ENCODE peak calls at places on chromosome 9, in nine cellular contexts. M is HL-60, Q is Panc1, U is suprapubic skin, C is prostate gland, T is breast epithelium, N is HepG2, S is spleen, B is transverse colon. Y is an unnamed sample. For H3K27me3, the result is how much of the 10 kb centered on the place peaks cover.

GRCh38 chr9:88766778-88767503 is 224.3 kb upstream of the S1PR3 start:
- DNase-seq in M (no peak), Q (no peak), U (no peak), C (no peak), T (no peak), N (no peak), S (no peak), B (no peak), Y (no peak)

GRCh38 chr9:121813811-121814210 is 162.4 kb downstream of the DAB2IP start:
- DNase-seq in M (no peak), Q (no peak), U (no peak), C (no peak), T (no peak), N (no peak), S (no peak), B (no peak), Y (no peak)

GRCh38 chr9:22354699-22355384 is 91.8 kb upstream of the DMRTA1 start:
- DNase-seq in M (no peak), Q (no peak), U (no peak), C (no peak), T (no peak), N (no peak), S (no peak), B (no peak), Y (no peak)

GRCh38 chr9:6443661-6444060 is 30.7 kb downstream of the UHRF2 start:
- DNase-seq in M (no peak), Q (no peak), U (no peak), C (no peak), T (no peak), N (no peak), S (no peak), B (no peak), Y (no peak)

GRCh38 chr9:112338561-112338960 is 5.1 kb upstream of the PTBP3 start:
- DNase-seq in M (no peak), Q (no peak), U (no peak), C (no peak), T (no peak), N (no peak), S (no peak), B (peak), Y (no peak)

GRCh38 chr9:114153761-114154596 is 1.4 kb upstream of the COL27A1 start:
- DNase-seq in M (no peak), Q (no peak), U (no peak), C (peak), T (no peak), N (peak), S (no peak), B (no peak), Y (no peak)

GRCh38 chr9:129231022-129231739 is 53.1 kb upstream of the IER5L start:
- DNase-seq in M (no peak), Q (no peak), U (no peak), C (no peak), T (no peak), N (no peak), S (peak), B (no peak), Y (no peak)

GRCh38 chr9:104553261-104553660 is 15.7 kb upstream of the OR13C8 start:
- DNase-seq in M (no peak), Q (no peak), U (no peak), C (no peak), T (no peak), N (no peak), S (no peak), B (no peak), Y (no peak)

DNA sequence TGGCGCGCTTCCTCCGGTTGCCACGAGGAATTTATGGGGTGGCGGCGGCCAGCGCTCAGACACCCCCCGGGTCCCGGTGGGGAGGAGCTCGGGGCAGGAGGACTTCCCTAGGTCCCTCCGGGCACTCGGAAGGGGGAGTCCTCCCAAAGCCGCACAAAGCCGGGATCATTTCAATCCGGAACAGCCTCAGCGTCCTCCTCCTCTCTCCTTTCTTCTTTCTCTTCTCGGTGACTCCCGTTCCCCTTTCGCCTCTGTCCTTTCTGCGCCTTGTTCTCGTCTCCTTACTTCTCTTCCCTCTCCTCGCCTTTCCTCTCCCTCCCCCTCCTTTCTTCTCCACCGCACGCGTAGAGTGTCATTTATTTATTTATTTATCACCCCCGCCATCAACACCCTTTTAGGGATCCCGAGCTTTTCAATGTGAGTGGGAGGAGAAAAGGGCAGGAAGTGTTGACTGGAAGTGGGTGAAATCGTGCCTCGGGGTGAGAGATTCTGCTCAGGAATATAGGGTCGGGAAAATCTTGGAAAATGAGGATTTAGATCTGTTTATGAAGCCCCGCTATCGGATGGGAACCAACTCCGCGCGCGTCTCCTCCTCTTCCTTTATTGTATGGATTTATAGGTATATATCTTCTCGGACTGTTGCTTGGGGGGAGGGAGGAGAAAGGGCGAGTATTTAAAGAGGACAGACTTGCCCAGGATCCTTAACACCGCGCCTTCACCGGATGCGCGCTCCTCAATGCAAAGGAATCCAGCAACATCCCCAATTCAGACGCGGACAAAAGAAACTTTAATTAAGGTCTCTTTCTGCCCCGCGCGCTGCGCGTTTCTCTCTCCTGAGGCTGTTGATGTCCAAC is 2.0 kb upstream of the ZNF462 start:
- DNase-seq in M (no peak), Q (no peak), U (no peak), C (peak), T (peak), N (no peak), S (no peak), B (peak), Y (no peak)
- TF ChIP-seq POLR2AphosphoS5 in M (no peak), Q (no peak), U (no peak), C (no peak), T (no peak), N (no peak), S (peak), B (no peak), Y (no peak)

GRCh38 chr9:96888591-96888990 is 34.3 kb upstream of the ZNF782 start:
- DNase-seq in M (no peak), Q (no peak), U (no peak), C (no peak), T (no peak), N (no peak), S (no peak), B (no peak), Y (no peak)
- H3K27me3 ChIP-seq in M (under half), Q (under half), U (under half), C (under half), T (under half), N (under half), S (under half), B (under half), Y (under half)

GRCh38 chr9:80440724-80441123 is 869.0 kb downstream of the TLE4 start:
- DNase-seq in M (no peak), Q (no peak), U (no peak), C (no peak), T (no peak), N (no peak), S (no peak), B (no peak), Y (no peak)
- TF ChIP-seq POLR2AphosphoS5 in M (no peak), Q (no peak), U (no peak), C (no peak), T (no peak), N (no peak), S (no peak), B (no peak), Y (no peak)

DNA sequence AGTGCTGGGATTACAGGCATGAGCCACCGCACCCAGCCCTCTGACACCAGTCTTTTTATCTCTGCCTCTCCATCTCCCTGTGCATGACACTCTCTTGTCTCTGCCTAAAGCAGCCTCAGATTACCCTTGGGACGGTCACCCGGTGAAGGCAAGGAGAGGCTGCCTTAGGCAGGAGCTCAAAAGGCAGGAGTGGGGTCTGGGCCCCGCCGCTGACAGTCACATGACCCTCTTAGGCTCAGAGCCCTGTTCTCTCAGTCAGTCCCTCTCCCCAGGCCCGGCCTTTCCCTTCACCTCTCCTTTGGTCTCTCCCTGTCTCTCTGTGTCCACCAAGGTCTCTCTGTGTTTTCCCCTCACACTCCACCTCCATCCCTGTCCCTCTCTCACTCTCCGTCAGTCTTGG is 22.5 kb downstream of the ADGRD2 start:
- DNase-seq in M (no peak), Q (no peak), U (no peak), C (no peak), T (no peak), N (no peak), S (no peak), B (no peak), Y (no peak)
- H3K27me3 ChIP-seq in M (under half), Q (under half), U (under half), C (under half), T (under half), N (under half), S (under half), B (under half), Y (under half)

GRCh38 chr9:31415184-31415583 is 969.3 kb upstream of the ACO1 start:
- DNase-seq in M (no peak), Q (no peak), U (no peak), C (no peak), T (no peak), N (no peak), S (no peak), B (no peak), Y (no peak)
- TF ChIP-seq POLR2AphosphoS5 in M (no peak), Q (no peak), U (no peak), C (no peak), T (no peak), N (no peak), S (no peak), B (no peak), Y (no peak)

GRCh38 chr9:77648458-77649108 is 461 bp upstream of the GNA14 start:
- DNase-seq in M (no peak), Q (no peak), U (peak), C (peak), T (peak), N (no peak), S (peak), B (peak), Y (no peak)

GRCh38 chr9:77647659-77648457 is at the start of gene GNA14:
- DNase-seq in M (no peak), Q (no peak), U (no peak), C (no peak), T (no peak), N (no peak), S (peak), B (peak), Y (no peak)

GRCh38 chr9:77647267-77647658 is 859 bp downstream of the GNA14 start:
- DNase-seq in M (no peak), Q (no peak), U (no peak), C (no peak), T (no peak), N (no peak), S (no peak), B (no peak), Y (no peak)

GRCh38 chr9:77649109-77649812 is 1.1 kb upstream of the GNA14 start:
- DNase-seq in M (peak), Q (no peak), U (no peak), C (no peak), T (no peak), N (peak), S (no peak), B (no peak), Y (no peak)

DNA sequence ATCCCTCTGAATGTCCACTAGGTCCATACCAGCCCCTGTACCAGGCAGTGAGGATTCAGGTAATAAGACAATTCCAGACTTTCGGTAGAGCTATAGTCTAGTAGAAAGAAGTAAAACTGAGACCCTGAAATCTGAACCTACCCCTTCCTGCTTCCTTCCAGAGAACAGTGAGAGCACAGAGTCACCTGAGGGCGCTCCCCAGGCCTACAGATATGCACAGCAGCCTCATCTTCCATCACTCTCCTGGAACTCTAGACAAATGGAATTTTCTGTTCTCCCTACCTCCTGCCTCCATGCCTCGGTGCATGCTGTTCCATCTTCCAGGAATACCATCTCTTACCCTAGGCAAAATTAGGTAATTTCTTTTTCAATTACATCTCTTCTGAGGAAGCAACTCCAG is 3.1 kb upstream of the GNA14 start:
- DNase-seq in M (no peak), Q (no peak), U (no peak), C (no peak), T (no peak), N (no peak), S (no peak), B (no peak), Y (peak)
- H3K27me3 ChIP-seq in M (under half), Q (under half), U (under half), C (under half), T (under half), N (under half), S (under half), B (under half), Y (under half)

GRCh38 chr9:70435948-70436347 is 21.5 kb upstream of the KLF9 start:
- DNase-seq in M (no peak), Q (no peak), U (no peak), C (no peak), T (no peak), N (no peak), S (no peak), B (no peak), Y (no peak)
- TF ChIP-seq POLR2AphosphoS5 in M (no peak), Q (no peak), U (no peak), C (no peak), T (no peak), N (no peak), S (no peak), B (no peak), Y (no peak)

DNA sequence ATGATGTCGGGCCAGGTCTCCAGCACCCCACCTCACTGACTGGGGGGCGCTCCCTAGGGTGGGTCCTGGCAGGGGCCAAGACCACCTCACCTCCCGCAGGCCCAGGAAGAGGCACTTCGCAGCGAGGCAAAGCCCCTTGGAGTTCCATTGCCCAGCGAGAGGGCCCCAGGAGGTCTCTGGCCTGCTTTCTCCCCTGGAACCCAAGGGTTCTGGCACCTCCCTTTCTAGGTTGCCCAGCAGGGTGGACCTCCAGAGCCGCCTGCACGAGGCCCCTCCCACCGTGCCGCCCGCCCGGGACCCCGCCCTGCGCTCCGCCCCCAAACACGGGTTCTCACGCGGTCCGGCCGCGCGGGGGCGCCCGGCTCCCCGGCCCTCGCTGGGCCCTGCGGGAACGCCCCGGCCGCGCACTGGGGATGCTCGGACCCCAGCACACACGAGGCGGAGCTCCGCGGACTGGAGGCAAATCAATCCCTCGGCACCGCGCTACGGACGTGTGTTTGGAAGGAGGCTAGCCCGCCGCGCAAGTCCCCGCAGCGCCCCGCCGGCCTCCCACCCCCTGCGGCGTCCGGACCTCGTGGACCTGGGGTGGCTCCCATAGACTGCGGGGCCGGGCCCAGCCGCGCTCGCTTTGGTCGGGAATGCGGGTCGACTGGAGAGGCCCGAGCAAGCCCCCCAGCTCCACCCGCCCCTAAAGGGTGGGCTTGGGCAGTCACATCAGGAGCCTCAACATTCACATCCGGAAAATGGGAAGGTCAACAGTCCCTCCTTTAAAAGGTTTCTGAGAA is 99.5 kb upstream of the LMX1B start:
- DNase-seq in M (no peak), Q (no peak), U (no peak), C (no peak), T (no peak), N (no peak), S (peak), B (peak), Y (no peak)
- H3K27me3 ChIP-seq in M (under half), Q (under half), U (under half), C (under half), T (under half), N (under half), S (under half), B (half or more), Y (under half)

GRCh38 chr9:86943871-86944240 is 3.5 kb downstream of the GAS1 start:
- DNase-seq in M (no peak), Q (no peak), U (no peak), C (no peak), T (no peak), N (no peak), S (no peak), B (no peak), Y (no peak)

GRCh38 chr9:86944974-86945867 is 2.1 kb downstream of the GAS1 start:
- DNase-seq in M (no peak), Q (no peak), U (no peak), C (no peak), T (no peak), N (no peak), S (peak), B (no peak), Y (no peak)

GRCh38 chr9:86946712-86947145 is 577 bp downstream of the GAS1 start:
- DNase-seq in M (peak), Q (no peak), U (peak), C (peak), T (peak), N (no peak), S (peak), B (peak), Y (no peak)

GRCh38 chr9:86947146-86948081 is at the start of gene GAS1:
- DNase-seq in M (peak), Q (no peak), U (peak), C (peak), T (peak), N (no peak), S (peak), B (peak), Y (peak)

DNA sequence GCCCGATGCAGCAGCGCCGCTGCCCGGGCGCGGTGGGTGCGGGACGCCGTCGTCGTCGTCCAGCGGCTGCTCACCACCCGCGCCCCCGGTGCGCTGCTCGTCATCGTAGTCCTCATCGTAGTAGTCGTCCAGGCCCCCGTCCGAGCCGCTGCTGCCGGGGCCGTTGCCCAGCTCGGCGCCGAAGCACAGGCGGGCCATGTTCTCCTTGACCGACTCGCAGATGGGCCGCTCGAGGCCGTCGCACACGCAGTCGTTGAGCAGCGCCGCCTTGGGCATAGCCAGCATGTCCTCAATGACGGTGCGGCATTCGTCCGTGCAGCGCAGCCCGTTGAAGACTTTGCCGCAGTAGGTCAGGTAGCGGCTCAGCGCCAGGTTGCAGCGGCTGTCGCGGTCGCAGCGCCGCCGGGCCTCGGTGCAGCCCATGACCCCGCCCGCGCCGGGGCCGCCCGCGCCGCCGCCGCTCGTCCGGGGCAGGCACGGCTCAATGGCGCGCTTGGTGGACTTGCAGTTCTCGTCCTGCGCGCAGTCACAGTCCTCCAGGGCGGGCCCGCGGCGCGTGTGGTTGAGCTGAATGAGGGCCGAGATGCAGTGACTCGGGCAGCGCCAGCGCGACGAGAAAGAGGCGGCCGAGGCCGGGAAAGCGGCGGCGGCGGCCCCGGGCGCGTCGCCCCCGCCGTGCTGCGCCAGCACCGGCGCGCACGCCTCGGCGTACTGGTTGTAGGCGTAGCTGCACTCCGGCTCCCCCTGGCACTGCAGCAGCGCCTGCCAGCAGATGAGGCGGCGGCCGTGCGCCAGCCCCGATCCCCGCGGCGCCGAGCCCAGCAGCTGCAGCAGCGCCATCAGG is 1.2 kb downstream of the GAS1 start:
- DNase-seq in M (peak), Q (no peak), U (peak), C (peak), T (peak), N (no peak), S (peak), B (peak), Y (no peak)
- TF ChIP-seq POLR2AphosphoS5 in M (no peak), Q (no peak), U (no peak), C (no peak), T (peak), N (no peak), S (peak), B (peak), Y (peak)